ENCODE peak calls at places on chromosome 18, in ten cellular contexts. S is esophagus squamous epithelium, X is IMR-90, U is thyroid gland, G is prostate gland, Z is adrenal gland, V is sigmoid colon, W is HCT116, O is stomach, Y is right lobe of liver. K is an unnamed sample.

GRCh38 chr18:79737426-79737825 is 57.8 kb downstream of the CTDP1 start:
- DNase-seq in S (no peak), O (no peak), G (no peak), X (no peak), W (no peak), Z (no peak), U (no peak), V (peak), Y (peak), K (no peak)

GRCh38 chr18:26654173-26655009 is 106.0 kb upstream of the KCTD1 start:
- DNase-seq in W (no peak), O (no peak), Z (no peak), V (no peak), U (no peak), G (peak), Y (no peak), X (no peak), S (no peak), K (no peak)

GRCh38 chr18:61756244-61756643 is 136.6 kb downstream of the RNF152 start:
- DNase-seq in O (no peak), G (no peak), U (no peak), Z (no peak), W (no peak), X (peak), V (no peak), Y (no peak), S (no peak), K (no peak)

GRCh38 chr18:23412351-23412964 is 40.6 kb upstream of the RIOK3 start:
- DNase-seq in W (no peak), Y (no peak), X (no peak), S (no peak), G (no peak), U (no peak), V (no peak), O (no peak), Z (no peak), K (no peak)

GRCh38 chr18:55650363-55650870 is 62.4 kb upstream of the TCF4 start:
- DNase-seq in Y (no peak), V (no peak), S (no peak), G (no peak), O (no peak), W (no peak), Z (no peak), U (no peak), X (peak), K (no peak)

GRCh38 chr18:49017813-49018552 is 67.2 kb upstream of the SMAD7 start:
- DNase-seq in O (peak), W (no peak), U (no peak), X (no peak), V (peak), G (no peak), Z (peak), Y (peak), S (no peak), K (peak)

GRCh38 chr18:43935051-43935412 is 657.7 kb upstream of the SYT4 start:
- DNase-seq in G (no peak), S (no peak), V (no peak), Z (no peak), O (no peak), W (no peak), Y (no peak), U (no peak), X (peak), K (no peak)

GRCh38 chr18:13273800-13274199 is 55.2 kb downstream of the LDLRAD4 start:
- DNase-seq in Z (peak), G (no peak), V (no peak), W (no peak), U (no peak), X (no peak), O (no peak), S (no peak), Y (no peak), K (no peak)

GRCh38 chr18:36544036-36544725 is 246.7 kb downstream of the FHOD3 start:
- DNase-seq in U (peak), O (no peak), Z (peak), S (no peak), X (no peak), G (peak), W (no peak), Y (no peak), V (no peak), K (no peak)

GRCh38 chr18:46415532-46415931 is 241.5 kb downstream of the LOXHD1 start:
- DNase-seq in S (no peak), O (no peak), W (no peak), G (no peak), U (no peak), V (no peak), Z (no peak), Y (no peak), X (no peak), K (no peak)

GRCh38 chr18:66813138-66813537 is 209.2 kb upstream of the CDH19 start:
- DNase-seq in O (no peak), G (no peak), V (no peak), W (no peak), U (no peak), Z (no peak), S (no peak), X (no peak), Y (no peak), K (no peak)
- TF ChIP-seq POLR2A in O (no peak), G (no peak), V (no peak), W (no peak), U (no peak), Z (no peak), S (no peak), X (no peak), Y (no peak), K (no peak)

GRCh38 chr18:21112140-21112473 is 494 bp upstream of the ROCK1 start:
- DNase-seq in S (no peak), V (no peak), Y (no peak), O (no peak), U (no peak), G (no peak), Z (no peak), W (no peak), X (no peak), K (peak)

GRCh38 chr18:21110667-21111350 is 804 bp downstream of the ROCK1 start:
- DNase-seq in G (peak), Z (peak), Y (peak), V (peak), U (peak), S (no peak), X (peak), O (peak), W (no peak), K (peak)

GRCh38 chr18:21112543-21113105 is 1.0 kb upstream of the ROCK1 start:
- DNase-seq in X (peak), G (no peak), Y (no peak), O (no peak), U (no peak), W (no peak), S (no peak), V (no peak), Z (no peak), K (no peak)

GRCh38 chr18:21109936-21110666 is 1.5 kb downstream of the ROCK1 start:
- DNase-seq in V (no peak), G (no peak), X (peak), U (no peak), O (no peak), S (no peak), W (no peak), Z (no peak), Y (no peak), K (no peak)

DNA sequence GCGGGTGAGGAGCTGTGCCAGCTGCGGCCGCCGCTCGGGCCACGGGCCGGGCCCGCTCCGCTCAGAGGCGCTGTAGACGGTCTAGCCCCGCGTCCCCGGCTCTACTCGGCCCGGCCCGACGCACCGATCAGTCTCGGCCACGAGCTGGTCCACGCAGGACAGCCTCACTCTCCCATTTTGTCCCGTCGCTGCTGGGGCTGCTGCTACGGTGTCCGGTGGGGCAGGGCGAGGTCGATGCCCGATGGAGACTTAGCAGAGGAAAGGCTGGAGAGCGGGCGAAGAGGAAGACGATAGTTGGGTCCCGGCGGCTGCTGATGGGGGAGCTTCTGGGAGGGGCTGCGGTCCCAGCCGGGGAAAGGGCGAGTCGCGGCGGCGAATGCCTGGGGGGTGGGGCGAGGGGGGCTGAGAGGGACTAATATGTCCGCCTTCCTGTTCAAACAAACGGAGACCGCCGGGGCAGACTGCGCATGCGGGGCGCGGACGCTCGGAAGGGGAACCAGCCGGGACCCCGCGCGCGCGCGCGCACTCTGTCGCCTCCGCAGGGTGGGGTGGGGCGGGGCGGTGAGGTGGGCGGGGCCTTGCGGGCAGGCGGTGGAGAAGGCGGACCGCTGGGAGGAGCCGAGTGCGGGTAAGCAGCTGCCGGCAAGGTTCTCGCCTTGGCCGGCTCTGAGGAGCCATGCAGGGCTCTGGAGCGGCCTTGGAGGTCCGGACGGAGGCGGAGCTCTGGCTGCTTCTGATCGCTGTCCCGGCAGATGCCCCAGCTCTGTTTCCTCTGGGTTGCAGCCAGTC is at the start of gene ROCK1:
- DNase-seq in X (peak), W (peak), Z (peak), G (peak), U (peak), V (peak), S (peak), Y (peak), O (peak), K (peak)
- TF ChIP-seq POLR2A in X (peak), W (peak), Z (peak), G (peak), U (peak), V (no peak), S (no peak), Y (peak), O (no peak), K (peak)

GRCh38 chr18:5543854-5544389 is at the start of gene EPB41L3:
- DNase-seq in O (no peak), G (no peak), U (peak), S (no peak), X (peak), Z (peak), V (peak), Y (no peak), W (no peak), K (no peak)
- TF ChIP-seq POLR2A in O (no peak), G (peak), U (no peak), S (no peak), X (no peak), Z (peak), V (no peak), Y (peak), W (no peak), K (no peak)

DNA sequence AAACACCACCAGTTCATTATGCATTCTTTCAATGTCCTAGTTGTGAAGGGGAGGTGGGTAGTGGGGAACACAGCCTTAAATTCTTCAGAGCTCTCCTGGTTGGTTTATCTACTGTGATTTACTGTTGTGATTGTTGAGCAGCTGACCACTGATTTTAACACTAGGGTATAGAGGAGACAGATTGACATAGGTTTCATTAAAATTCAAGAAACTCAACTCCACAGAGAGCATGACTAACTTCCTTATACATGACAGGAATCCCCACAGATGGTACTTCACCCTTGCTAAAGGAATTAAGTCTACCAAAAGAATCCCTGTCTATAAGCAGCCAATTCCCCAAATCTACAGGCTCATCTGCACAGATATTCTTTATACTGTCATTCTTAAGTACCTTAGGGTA is 1377.8 kb upstream of the PIK3C3 start:
- DNase-seq in G (no peak), X (peak), Z (no peak), W (no peak), Y (no peak), V (no peak), O (no peak), U (no peak), S (no peak), K (no peak)
- TF ChIP-seq POLR2A in G (no peak), X (no peak), Z (no peak), W (no peak), Y (no peak), V (no peak), O (no peak), U (no peak), S (no peak), K (no peak)

GRCh38 chr18:76874643-76875389 is 52.5 kb downstream of the ZNF236 start:
- DNase-seq in Y (no peak), V (no peak), W (peak), G (no peak), X (no peak), S (no peak), U (no peak), O (no peak), Z (no peak), K (no peak)

GRCh38 chr18:76873713-76874112 is 51.4 kb downstream of the ZNF236 start:
- DNase-seq in U (no peak), S (no peak), Y (no peak), X (no peak), V (no peak), Z (no peak), W (no peak), O (no peak), G (no peak), K (no peak)

GRCh38 chr18:76878426-76878825 is 56.1 kb downstream of the ZNF236 start:
- DNase-seq in G (no peak), X (no peak), O (no peak), W (no peak), Y (no peak), U (no peak), V (no peak), S (no peak), Z (no peak), K (no peak)

GRCh38 chr18:76873311-76873710 is 51.0 kb downstream of the ZNF236 start:
- DNase-seq in V (no peak), Z (no peak), O (no peak), G (no peak), W (no peak), X (no peak), Y (no peak), U (no peak), S (no peak), K (no peak)

DNA sequence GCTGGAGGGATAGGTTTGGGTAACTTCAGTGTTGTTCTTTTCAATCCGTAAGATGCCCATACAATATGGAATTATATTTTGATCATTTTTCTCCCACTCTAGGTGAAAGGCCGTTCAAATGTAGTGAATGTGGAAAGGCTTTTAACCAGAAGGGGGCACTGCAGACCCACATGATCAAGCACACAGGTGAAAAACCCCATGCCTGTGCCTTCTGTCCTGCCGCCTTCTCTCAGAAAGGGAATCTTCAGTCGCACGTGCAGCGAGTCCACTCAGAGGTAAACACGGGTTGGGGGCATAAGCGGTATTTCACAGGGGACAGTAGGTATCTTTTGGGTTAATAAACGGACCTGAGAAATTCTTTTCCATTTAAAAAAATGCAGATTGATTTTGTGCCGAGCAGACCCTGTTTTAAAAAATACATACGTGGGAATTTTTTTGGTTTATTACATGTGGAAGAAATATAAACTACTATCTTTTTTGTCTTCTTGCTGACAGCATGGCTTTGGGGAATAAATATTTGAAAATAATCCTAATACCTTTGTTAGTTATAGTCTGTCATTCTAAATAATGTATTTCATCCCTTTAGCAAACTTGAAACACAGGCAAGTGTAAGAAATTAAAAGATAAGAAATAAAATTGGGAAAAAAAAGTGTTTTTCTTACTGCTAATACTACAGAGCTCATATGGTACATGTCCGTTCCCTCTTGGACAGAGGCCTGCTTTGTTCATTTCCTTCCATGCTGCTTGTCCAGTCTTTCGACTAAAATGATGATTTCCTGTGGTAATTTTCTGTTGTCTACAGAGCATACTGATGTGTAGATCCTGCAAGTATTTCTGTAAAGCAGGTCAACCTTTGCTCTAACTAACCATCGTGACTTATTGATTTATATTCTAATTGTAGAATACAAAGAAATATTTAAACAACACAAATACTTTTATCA is 53.3 kb downstream of the ZNF236 start:
- DNase-seq in V (no peak), G (peak), X (peak), Z (peak), W (peak), U (peak), S (no peak), O (peak), Y (peak), K (peak)
- TF ChIP-seq POLR2A in V (no peak), G (no peak), X (no peak), Z (no peak), W (no peak), U (no peak), S (no peak), O (no peak), Y (no peak), K (no peak)

GRCh38 chr18:9135081-9135911 is 1.3 kb upstream of the ANKRD12 start:
- DNase-seq in O (no peak), X (no peak), G (no peak), U (no peak), Z (no peak), S (no peak), W (no peak), V (no peak), Y (no peak), K (no peak)

GRCh38 chr18:9133225-9133624 is 3.4 kb upstream of the ANKRD12 start:
- DNase-seq in Y (no peak), V (no peak), Z (no peak), W (no peak), U (no peak), S (no peak), X (no peak), O (no peak), G (no peak), K (no peak)

GRCh38 chr18:9137168-9138066 is 836 bp downstream of the ANKRD12 start:
- DNase-seq in O (peak), V (peak), G (peak), Y (peak), W (peak), U (peak), Z (peak), X (peak), S (no peak), K (peak)

GRCh38 chr18:9136315-9137141 is at the start of gene ANKRD12:
- DNase-seq in Z (peak), X (peak), W (peak), V (peak), Y (peak), S (peak), U (peak), O (peak), G (peak), K (peak)

GRCh38 chr18:9135912-9136314 is 668 bp upstream of the ANKRD12 start:
- DNase-seq in W (peak), V (no peak), S (no peak), Y (peak), Z (peak), U (peak), G (no peak), X (peak), O (no peak), K (peak)
- TF ChIP-seq POLR2A in W (peak), V (no peak), S (no peak), Y (no peak), Z (no peak), U (no peak), G (no peak), X (no peak), O (no peak), K (no peak)

DNA sequence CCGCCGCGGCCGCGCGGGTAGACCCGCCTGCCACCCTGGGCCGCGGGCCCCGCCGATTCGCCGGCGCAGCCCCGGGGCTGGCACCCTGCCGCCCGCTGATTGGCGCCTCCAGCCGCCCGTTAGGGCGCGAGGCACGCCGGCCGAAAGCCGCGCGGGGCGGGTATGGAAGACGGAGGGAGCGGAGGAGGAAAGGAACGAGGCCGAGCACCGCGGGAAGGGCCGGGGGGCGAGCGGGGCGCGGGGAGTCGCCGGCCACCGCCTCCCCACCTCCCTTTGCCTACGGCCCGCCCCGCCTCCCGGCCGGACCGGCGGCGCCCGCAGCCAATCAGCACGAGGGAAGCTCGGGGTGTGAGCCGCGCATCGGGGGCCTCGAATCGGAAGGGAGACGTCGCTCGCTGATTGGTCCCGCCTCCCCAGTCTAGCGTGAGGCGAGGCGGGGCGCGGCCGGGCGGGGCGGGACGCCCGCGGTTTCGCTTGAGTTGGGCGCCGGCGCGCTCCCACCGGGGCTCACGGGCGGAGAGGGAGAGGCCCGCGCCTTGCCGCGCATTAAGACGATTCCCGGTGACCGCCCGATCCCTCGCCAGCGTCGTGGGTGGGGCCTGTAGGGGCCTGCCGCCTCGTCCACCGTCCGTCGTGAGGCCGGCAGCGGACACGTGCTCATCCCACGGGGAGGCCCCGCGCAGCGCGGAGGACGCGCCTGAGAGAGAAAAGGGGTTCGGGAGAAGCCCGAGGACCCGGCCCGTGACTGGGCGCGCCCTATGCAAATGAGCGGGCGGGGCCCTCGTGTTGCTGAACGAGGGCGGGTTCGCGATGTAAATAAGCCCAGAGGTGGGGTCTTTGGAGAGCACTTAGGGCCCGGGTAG is 616 bp upstream of the SMAD2 start:
- DNase-seq in V (peak), U (peak), O (peak), Z (peak), X (peak), S (peak), Y (peak), G (peak), W (peak), K (peak)
- TF ChIP-seq POLR2A in V (peak), U (peak), O (no peak), Z (peak), X (peak), S (no peak), Y (peak), G (peak), W (no peak), K (peak)

GRCh38 chr18:35478520-35479435 is 19.0 kb downstream of the INO80C start:
- DNase-seq in Y (no peak), G (no peak), O (peak), S (no peak), V (no peak), U (peak), X (peak), Z (peak), W (peak), K (no peak)
- TF ChIP-seq POLR2A in Y (no peak), G (no peak), O (no peak), S (no peak), V (no peak), U (no peak), X (no peak), Z (no peak), W (no peak), K (no peak)

GRCh38 chr18:2171840-2172625 is 399.3 kb downstream of the METTL4 start:
- DNase-seq in W (no peak), S (no peak), Z (no peak), O (no peak), X (no peak), Y (no peak), V (no peak), G (no peak), U (no peak), K (no peak)
- TF ChIP-seq POLR2A in W (no peak), S (no peak), Z (no peak), O (no peak), X (no peak), Y (no peak), V (no peak), G (no peak), U (no peak), K (no peak)

K was measured in GM12891.